ENCODE peak calls at places on chromosomes 13 and 19, in eight cellular contexts. H, Q, Y, P, A, K, C and E are unnamed samples. For H3K9me2, the result is how much of the 10 kb centered on the place peaks cover.

GRCh38 chr13:44837250-44837649 is 152.0 kb downstream of the NUFIP1 start:
- DNase-seq in Q (no peak), P (peak), Y (no peak), H (no peak), A (no peak), C (no peak), K (no peak), E (no peak)

GRCh38 chr19:32622002-32622401 is 41.0 kb downstream of the PDCD5 start:
- DNase-seq in Y (no peak), A (no peak), H (no peak), Q (no peak), K (no peak), P (no peak), C (no peak), E (no peak)

GRCh38 chr13:93039131-93039530 is 187.5 kb upstream of the GPC6 start:
- DNase-seq in Q (no peak), H (no peak), K (no peak), C (no peak), Y (no peak), P (no peak), A (no peak), E (no peak)

GRCh38 chr13:81295177-81295576 is 954.3 kb upstream of the SPRY2 start:
- DNase-seq in H (no peak), A (peak), Q (no peak), Y (no peak), C (no peak), P (no peak), K (no peak), E (no peak)

GRCh38 chr13:27022571-27023311 is 148.9 kb downstream of the USP12 start:
- DNase-seq in H (no peak), A (no peak), C (no peak), Q (peak), P (peak), K (peak), Y (no peak), E (no peak)

GRCh38 chr19:29845576-29846176 is 33.9 kb downstream of the CCNE1 start:
- DNase-seq in Y (no peak), C (peak), P (no peak), H (peak), Q (peak), A (peak), K (peak), E (no peak)

GRCh38 chr13:36096411-36097184 is 34.6 kb downstream of the DCLK1 start:
- DNase-seq in A (no peak), H (no peak), C (no peak), Q (peak), K (no peak), P (no peak), Y (no peak), E (no peak)

GRCh38 chr13:82698941-82699340 is 1183.3 kb downstream of the SLITRK1 start:
- DNase-seq in Q (no peak), C (no peak), Y (no peak), P (peak), A (peak), K (no peak), H (no peak), E (no peak)

GRCh38 chr13:80047406-80047805 is 293.5 kb downstream of the SPRY2 start:
- DNase-seq in Y (no peak), P (peak), Q (no peak), K (no peak), H (no peak), A (no peak), C (no peak), E (no peak)

GRCh38 chr13:104450006-104450405 is 1383.8 kb upstream of the SLC10A2 start:
- DNase-seq in C (no peak), Q (no peak), A (no peak), K (no peak), P (no peak), Y (no peak), H (no peak), E (no peak)

GRCh38 chr13:32828711-32829110 is 187.5 kb upstream of the KL start:
- DNase-seq in P (no peak), A (no peak), Q (no peak), H (no peak), Y (no peak), C (no peak), K (no peak), E (no peak)

DNA sequence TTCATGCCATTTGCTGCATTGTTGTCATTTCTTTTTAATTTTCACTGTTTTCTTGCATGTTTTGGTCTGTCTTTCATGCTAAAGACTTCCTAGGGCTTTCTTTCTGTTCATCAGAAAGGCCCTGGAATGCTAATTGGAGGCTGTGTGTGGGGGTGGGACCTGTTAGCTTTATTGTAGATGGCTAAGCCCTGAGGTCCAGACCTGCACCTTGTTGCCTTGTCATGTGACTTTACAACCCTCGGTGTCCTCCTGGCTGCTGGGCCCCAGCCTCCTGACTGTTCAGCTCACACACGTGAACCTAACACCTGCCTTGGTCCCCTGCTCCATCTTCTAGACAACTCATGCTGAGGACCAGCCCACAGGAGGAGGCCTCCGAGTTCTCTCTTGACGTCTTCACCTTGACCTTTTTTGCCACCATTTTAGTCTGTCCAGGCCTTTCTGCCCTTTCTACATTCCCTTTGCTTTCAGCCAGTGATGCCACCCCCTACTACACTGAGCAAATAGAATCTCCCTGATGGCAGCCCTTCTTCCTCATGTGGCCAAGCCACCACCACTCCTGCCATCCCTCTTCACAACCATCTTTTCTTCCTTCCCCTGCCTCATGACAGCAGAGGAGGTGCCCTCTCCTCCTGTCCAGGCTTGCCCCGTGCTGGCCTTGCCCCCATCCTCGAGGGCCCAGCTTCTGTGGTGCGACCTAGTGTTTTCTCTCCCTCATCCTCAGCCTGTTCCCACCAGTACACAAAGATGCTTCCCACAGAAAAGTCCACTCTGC is 41.4 kb upstream of the GPI start:
- DNase-seq in Q (peak), K (no peak), Y (no peak), A (peak), C (no peak), P (no peak), H (no peak), E (no peak)
- H3K9me2 ChIP-seq in Q (under half), K (under half), Y (under half), A (under half), C (under half), P (under half), H (under half), E (under half)

DNA sequence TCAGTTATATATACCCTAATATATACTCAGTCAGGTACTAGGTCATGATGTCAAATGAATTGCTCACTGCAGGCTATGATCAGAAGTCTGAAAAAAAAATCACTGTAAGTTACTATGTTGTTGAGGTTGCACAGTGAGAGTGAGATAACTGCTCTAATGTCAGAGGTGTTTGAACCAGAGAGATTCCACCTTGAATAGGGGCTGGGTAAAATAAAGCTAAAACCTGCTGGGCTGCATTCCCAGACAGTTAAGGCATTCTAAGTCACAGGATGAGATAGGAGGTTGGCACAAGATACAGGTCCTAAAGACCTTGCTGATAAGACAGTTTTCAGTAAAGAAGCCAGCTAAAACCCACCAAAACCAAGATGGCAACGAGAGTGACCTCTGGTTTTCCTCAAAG is 10.2 kb downstream of the EPSTI1 start:
- DNase-seq in K (peak), Y (no peak), C (no peak), H (no peak), P (peak), Q (peak), A (peak), E (no peak)
- H3K4me2 ChIP-seq in K (peak), Y (no peak), C (no peak), H (no peak), P (no peak), Q (peak), A (peak), E (no peak)

GRCh38 chr13:74825949-74826246 is 656.1 kb downstream of the TBC1D4 start:
- DNase-seq in Y (no peak), Q (no peak), H (no peak), A (no peak), C (no peak), K (no peak), P (no peak), E (no peak)

GRCh38 chr13:74825170-74825948 is 656.6 kb downstream of the TBC1D4 start:
- DNase-seq in C (no peak), A (peak), Q (no peak), K (no peak), P (peak), Y (no peak), H (no peak), E (no peak)

GRCh38 chr13:74819549-74819948 is 662.4 kb downstream of the TBC1D4 start:
- DNase-seq in K (no peak), Q (no peak), H (no peak), P (no peak), C (no peak), Y (no peak), A (no peak), E (no peak)

GRCh38 chr13:74816737-74817136 is 665.2 kb downstream of the TBC1D4 start:
- DNase-seq in Q (no peak), P (no peak), Y (no peak), H (no peak), A (no peak), C (no peak), K (no peak), E (no peak)

DNA sequence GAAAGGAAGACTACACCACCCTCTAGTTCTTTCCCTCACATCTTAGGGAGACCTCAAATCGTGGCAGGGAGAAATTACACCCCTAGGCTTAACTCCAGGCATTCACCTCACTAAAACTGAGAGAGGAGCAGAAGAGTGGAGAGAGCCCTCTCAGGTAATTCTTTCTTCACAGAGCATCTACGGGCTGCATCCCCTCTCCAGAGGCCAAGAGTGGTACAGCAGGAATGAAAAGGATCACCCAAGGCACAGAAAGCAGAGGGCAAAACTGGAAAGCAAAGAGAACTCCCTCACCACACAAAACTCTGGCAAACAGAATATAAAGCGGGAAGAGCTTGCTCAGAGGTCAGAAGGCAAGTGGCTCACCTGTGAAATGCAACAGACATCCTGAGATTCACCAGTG is 661.2 kb downstream of the TBC1D4 start:
- DNase-seq in K (no peak), C (no peak), Q (no peak), H (no peak), Y (no peak), A (peak), P (no peak), E (no peak)
- TF ChIP-seq CTCF in K (no peak), C (no peak), Q (no peak), H (no peak), Y (no peak), A (peak), P (no peak), E (no peak)

DNA sequence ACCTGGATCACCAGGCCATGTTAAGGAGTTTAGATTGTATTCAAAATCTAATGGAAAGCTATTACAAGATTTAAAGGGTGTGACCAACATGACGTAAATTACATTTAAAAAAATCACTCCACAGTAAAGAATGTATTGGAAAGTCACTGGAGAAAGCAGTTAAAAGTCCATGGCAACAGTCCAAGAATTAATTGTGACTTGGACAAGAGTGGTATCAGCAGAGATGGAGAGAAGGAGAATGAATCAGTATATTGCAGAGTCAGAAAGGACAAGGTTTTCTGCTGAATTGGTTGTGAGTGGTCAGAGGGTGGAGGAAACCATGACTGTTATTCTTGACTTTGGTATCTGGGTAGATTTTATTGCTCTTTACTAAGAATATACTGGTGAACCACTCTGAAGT is 535.2 kb upstream of the SLITRK1 start:
- DNase-seq in P (no peak), Q (no peak), C (no peak), Y (no peak), K (no peak), H (no peak), A (no peak), E (no peak)
- H3K9me2 ChIP-seq in P (under half), Q (under half), C (under half), Y (under half), K (under half), H (under half), A (under half), E (under half)

DNA sequence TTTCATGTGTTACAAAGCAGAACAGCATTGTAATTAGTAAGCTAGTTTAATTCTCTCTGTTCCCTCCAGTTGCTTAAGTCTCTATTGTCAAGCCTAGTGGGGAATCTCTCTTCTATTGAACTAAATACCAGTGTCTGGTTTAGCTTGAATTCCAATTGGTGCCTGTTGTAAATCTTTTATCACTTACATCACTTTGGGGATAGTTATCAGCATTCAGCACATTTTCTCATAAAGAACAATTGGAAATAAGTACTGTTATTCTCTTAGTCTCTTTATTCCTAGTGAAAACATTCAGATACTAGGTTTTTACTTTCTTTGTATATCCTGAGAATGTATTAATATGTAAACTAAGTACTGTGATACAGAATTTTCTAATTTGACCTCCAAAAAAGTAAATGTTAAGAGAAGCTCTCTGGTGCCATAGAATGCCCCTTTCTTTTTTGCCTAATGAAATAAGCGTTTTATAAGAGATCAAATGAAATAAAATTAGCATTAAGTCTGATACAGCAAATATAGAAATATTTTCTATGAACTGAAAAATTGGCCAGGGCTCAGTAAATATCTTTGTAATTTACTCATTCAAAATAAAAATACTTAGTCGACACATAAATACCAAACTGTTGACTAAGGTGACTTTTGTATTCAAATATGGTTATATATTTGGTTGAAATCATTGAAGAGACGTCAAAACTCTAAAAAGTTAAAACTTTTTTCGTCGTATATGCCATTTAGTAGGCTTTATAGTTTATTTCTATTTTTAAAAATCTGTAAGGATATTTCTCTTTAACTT is 25.4 kb downstream of the IPO5 start:
- DNase-seq in A (peak), K (no peak), H (no peak), Y (no peak), C (no peak), Q (no peak), P (peak), E (no peak)
- H3K4me2 ChIP-seq in A (peak), K (peak), H (peak), Y (peak), C (peak), Q (peak), P (peak), E (peak)

DNA sequence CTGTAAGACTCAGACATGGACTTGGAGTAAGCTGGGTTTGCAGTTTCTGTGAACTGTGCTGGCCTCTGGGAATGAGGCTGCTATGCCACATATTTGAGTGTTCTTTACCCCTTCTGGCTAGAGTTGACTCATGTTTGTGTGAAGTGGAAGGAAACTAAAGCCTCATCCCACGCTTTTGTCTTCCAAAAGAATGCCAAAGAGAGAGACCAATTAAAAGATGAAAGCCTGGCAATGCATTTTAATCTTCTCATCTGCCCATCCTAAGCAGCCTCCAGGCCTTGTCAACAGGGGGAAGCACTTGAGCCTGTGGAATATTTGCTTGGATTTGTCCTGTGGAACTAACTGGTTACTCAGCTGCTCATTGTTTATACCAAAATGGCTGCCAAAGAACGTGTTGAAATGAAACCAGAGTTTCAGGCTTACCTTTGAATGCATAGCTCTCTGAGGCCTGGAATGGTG is 49.1 kb downstream of the LMO7 start:
- DNase-seq in A (peak), Y (no peak), K (peak), P (peak), Q (no peak), C (no peak), H (no peak), E (no peak)
- TF ChIP-seq CTCF in A (peak), Y (peak), K (no peak), P (peak), Q (peak), C (peak), H (no peak), E (no peak)

GRCh38 chr13:20704459-20705069 is 1.1 kb downstream of the IL17D start:
- DNase-seq in K (no peak), Q (no peak), A (no peak), C (no peak), P (no peak), H (no peak), Y (no peak), E (no peak)
- H3K9me2 ChIP-seq in K (under half), Q (under half), A (under half), C (under half), P (under half), H (under half), Y (under half), E (under half)